ENCODE peak calls at places on chromosomes 16 and 17, in eight cellular contexts. W is cardiac muscle cell, L is omental fat pad, S is osteocyte, Y is BJ, A is left ventricle myocardium inferior, N is foreskin fibroblast, K is type B pancreatic cell. V is an unnamed sample.

GRCh38 chr17:65594585-65594940 is 33.1 kb upstream of the AXIN2 start:
- DNase-seq in Y (no peak), K (no peak), N (peak), W (peak), L (no peak), A (no peak), S (no peak), V (no peak)

GRCh38 chr17:44004761-44005526 is 522 bp downstream of the NAGS start:
- DNase-seq in S (no peak), A (no peak), W (no peak), L (no peak), K (no peak), N (peak), Y (no peak), V (no peak)

GRCh38 chr17:80964859-80965580 is 26.6 kb upstream of the CHMP6 start:
- DNase-seq in L (no peak), W (no peak), N (no peak), S (no peak), Y (no peak), A (no peak), K (no peak), V (no peak)

GRCh38 chr17:43848601-43849000 is 1.6 kb downstream of the CD300LG start:
- DNase-seq in L (no peak), Y (no peak), W (no peak), S (no peak), N (no peak), A (no peak), K (no peak), V (no peak)

GRCh38 chr17:56636276-56636675 is 42.8 kb downstream of the NOG start:
- DNase-seq in Y (no peak), K (no peak), W (no peak), S (no peak), A (no peak), L (no peak), N (no peak), V (no peak)

GRCh38 chr17:10683853-10684252 is 13.5 kb downstream of the SCO1 start:
- DNase-seq in L (no peak), S (no peak), W (peak), K (no peak), A (no peak), Y (no peak), N (peak), V (no peak)

GRCh38 chr16:2698996-2699750 is 16.9 kb downstream of the KCTD5 start:
- DNase-seq in L (no peak), W (no peak), K (no peak), S (peak), N (no peak), Y (no peak), A (no peak), V (no peak)

GRCh38 chr16:203246-203645 is 23.0 kb downstream of the HBQ1 start:
- DNase-seq in W (peak), K (no peak), Y (no peak), S (no peak), N (no peak), L (no peak), A (no peak), V (no peak)

GRCh38 chr17:61065263-61065773 is 334.3 kb upstream of the TBX2 start:
- DNase-seq in A (no peak), L (no peak), W (peak), K (no peak), N (peak), S (no peak), Y (peak), V (peak)

GRCh38 chr16:84362410-84362809 is 5.9 kb upstream of the ATP2C2 start:
- DNase-seq in S (no peak), L (no peak), A (no peak), W (no peak), N (no peak), K (no peak), Y (no peak), V (no peak)

GRCh38 chr17:78476149-78476548 is 97.7 kb downstream of the PGS1 start:
- DNase-seq in Y (no peak), L (no peak), K (no peak), W (no peak), A (no peak), N (no peak), S (no peak), V (no peak)

GRCh38 chr16:212999-213398 is 16.2 kb downstream of the LUC7L start:
- DNase-seq in K (no peak), W (peak), L (no peak), S (no peak), N (no peak), A (no peak), Y (no peak), V (no peak)

GRCh38 chr17:68382582-68383085 is 74.7 kb downstream of the WIPI1 start:
- DNase-seq in Y (no peak), A (no peak), K (no peak), W (no peak), L (no peak), N (no peak), S (no peak), V (no peak)

GRCh38 chr17:82775033-82775823 is 23.4 kb downstream of the TBCD start:
- DNase-seq in S (peak), A (peak), W (peak), Y (no peak), K (no peak), L (peak), N (peak), V (no peak)
- TF ChIP-seq CTCF in S (peak), A (peak), W (peak), Y (peak), K (peak), L (no peak), N (peak), V (peak)

DNA sequence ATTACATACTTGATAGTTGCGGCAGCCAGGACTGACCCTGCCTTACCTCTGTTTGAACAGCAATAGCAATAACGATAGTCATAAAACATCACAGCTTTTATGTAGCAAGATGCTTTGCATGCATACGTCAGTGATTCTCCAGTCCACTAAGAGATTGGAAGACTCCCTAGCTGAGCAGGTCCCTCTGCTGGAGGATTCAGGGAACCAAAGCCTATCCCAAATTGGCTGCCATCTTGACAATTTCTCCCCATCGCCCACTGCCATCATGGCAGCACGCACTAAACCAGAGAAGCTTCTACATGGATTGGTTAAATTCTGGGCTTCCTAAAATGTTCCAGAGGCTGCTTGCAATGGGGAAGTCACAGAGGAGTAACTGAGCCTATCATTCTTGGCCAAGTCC is 360.6 kb upstream of the XYLT1 start:
- DNase-seq in A (no peak), K (no peak), W (no peak), Y (no peak), L (no peak), N (peak), S (no peak), V (no peak)
- TF ChIP-seq CTCF in A (no peak), K (peak), W (no peak), Y (no peak), L (no peak), N (peak), S (no peak), V (no peak)

GRCh38 chr17:34533811-34534527 is 45.4 kb upstream of the TMEM132E start:
- DNase-seq in A (no peak), W (no peak), L (no peak), N (peak), K (no peak), S (no peak), Y (no peak), V (no peak)

GRCh38 chr17:34527121-34527907 is 52.1 kb upstream of the TMEM132E start:
- DNase-seq in N (no peak), A (no peak), S (no peak), K (no peak), L (no peak), W (no peak), Y (no peak), V (no peak)

GRCh38 chr17:34527908-34528470 is 51.4 kb upstream of the TMEM132E start:
- DNase-seq in Y (no peak), K (no peak), S (no peak), W (no peak), N (no peak), L (no peak), A (no peak), V (no peak)
- TF ChIP-seq CTCF in Y (no peak), K (peak), S (no peak), W (no peak), N (no peak), L (no peak), A (no peak), V (no peak)

DNA sequence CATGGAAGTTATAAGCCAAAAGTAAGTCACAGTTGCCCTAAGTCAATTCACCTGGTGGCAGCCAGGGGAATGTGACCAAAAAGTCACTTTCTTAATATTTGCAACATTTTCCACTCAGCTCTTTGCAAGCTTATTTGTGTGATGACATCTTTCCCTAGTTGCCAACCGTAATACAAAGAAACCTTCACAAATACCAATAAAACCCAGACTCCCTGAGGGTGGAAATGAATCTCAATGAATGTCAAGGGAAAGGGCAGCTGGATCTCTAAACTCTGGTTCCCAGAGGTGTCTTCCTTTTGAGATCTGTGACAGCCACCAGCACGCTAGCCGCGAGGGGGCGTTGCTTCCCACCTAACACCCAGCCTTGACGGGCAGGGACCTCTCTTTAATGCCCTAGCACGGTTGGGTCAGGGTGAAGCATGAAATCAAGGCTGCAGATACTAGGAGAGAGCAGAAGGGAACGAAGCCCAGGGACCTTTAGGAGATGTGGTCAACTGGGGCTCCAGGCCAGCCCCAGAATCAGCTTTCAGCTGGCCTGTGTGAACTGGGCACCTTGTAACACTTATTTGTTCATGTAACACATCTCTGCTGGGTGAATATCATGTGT is 82.2 kb downstream of the CMC2 start:
- DNase-seq in A (peak), W (peak), Y (no peak), S (no peak), K (no peak), L (peak), N (peak), V (no peak)
- TF ChIP-seq CTCF in A (peak), W (peak), Y (peak), S (peak), K (peak), L (no peak), N (peak), V (peak)

GRCh38 chr17:67274466-67274865 is 29.5 kb upstream of the HELZ start:
- DNase-seq in Y (no peak), W (no peak), N (no peak), A (no peak), K (no peak), S (no peak), L (no peak), V (no peak)

GRCh38 chr17:67270411-67270810 is 25.4 kb upstream of the HELZ start:
- DNase-seq in N (no peak), S (no peak), K (no peak), Y (no peak), A (no peak), L (no peak), W (no peak), V (no peak)

GRCh38 chr17:67276075-67276474 is 31.1 kb upstream of the HELZ start:
- DNase-seq in Y (no peak), W (peak), K (no peak), A (no peak), N (peak), L (no peak), S (no peak), V (no peak)

GRCh38 chr17:67273900-67274299 is 28.9 kb upstream of the HELZ start:
- DNase-seq in A (no peak), S (no peak), L (no peak), N (no peak), K (no peak), W (no peak), Y (no peak), V (no peak)

DNA sequence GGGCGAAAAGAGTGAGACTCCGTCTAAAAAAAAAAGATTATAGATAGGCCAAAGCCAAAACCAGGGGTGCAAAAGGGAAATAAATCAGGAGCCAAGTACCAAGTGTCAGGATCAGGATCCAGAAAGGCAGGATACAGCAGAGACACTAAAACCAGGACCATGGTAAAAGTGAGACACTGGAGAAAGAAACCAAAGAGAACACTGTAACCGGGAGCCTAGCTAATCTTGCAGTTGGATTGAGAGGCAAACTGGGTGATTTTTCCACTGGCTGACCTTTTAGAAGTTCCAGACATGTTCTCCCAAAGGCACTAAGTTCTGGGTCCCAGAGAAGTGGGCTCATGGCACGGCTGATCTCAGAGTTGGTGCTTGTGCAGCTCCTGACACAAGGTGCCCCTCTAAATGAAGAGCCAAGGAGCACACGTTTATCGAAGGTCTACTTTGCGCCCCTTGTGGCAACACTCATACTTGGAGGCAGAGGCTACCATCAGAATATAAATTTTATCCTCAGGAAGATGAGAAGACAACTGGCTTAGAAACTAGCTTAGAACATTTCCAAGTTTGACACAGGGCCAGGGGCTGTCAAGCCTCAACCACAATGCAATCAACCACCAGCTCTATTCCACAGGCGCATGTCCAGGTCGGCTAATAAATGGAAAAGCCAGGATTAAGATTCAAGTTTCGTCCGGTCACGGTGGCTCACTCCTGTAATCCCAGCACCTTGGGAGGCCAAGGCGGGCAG is 27.5 kb upstream of the HELZ start:
- DNase-seq in S (no peak), L (no peak), A (no peak), K (no peak), Y (no peak), N (peak), W (peak), V (no peak)
- TF ChIP-seq CTCF in S (peak), L (no peak), A (no peak), K (peak), Y (peak), N (peak), W (peak), V (peak)